ENCODE peak calls at places on chromosomes 6 and 20, in ten cellular contexts. L is CD8-positive, alpha-beta T cell; I is suprapubic skin; W is fibroblast of lung; G is iPS DF 6.9; M is WERI-Rb-1; F is ovary; D is heart right ventricle; Z is IMR-90; K is psoas muscle. E is an unnamed sample.
A peak's percentile ranks its signal among the peaks of the same experiment; 100 is the strongest.

GRCh38 chr6:22821664-22822320 is 252.4 kb downstream of the HDGFL1 start:
- DNase-seq in W (peak; percentile 58), G (no peak), K (no peak), Z (peak; percentile 61), D (no peak), M (no peak), I (no peak), L (no peak), F (no peak), E (no peak)

GRCh38 chr20:9241721-9242427 is 173.0 kb downstream of the PLCB4 start:
- DNase-seq in K (no peak), Z (peak; percentile 45), F (no peak), G (no peak), W (peak; percentile 78), I (no peak), L (no peak), M (no peak), D (no peak), E (no peak)

GRCh38 chr20:59820204-59821041 is 113.0 kb downstream of the SYCP2 start:
- DNase-seq in Z (no peak), F (no peak), M (no peak), L (no peak), W (no peak), K (no peak), G (no peak), I (peak; percentile 75), D (peak; percentile 44), E (no peak)

GRCh38 chr20:2771631-2772080 is 28.8 kb downstream of the CPXM1 start:
- DNase-seq in D (no peak), Z (peak; percentile 18), K (no peak), G (no peak), M (no peak), F (no peak), W (peak; percentile 9), I (no peak), L (no peak), E (peak; percentile 34)

GRCh38 chr6:36788768-36789167 is 50.5 kb downstream of the CPNE5 start:
- DNase-seq in Z (peak; percentile 11), L (no peak), K (no peak), I (no peak), F (no peak), M (no peak), D (no peak), W (peak; percentile 40), G (no peak), E (no peak)

GRCh38 chr6:25302156-25302555 is 23.0 kb downstream of the CARMIL1 start:
- DNase-seq in F (no peak), Z (no peak), I (no peak), M (no peak), K (no peak), D (no peak), G (no peak), L (no peak), W (no peak), E (no peak)

GRCh38 chr6:127547909-127548649 is 28.9 kb upstream of the C6orf58 start:
- DNase-seq in W (no peak), Z (peak; percentile 17), F (no peak), I (no peak), D (no peak), M (no peak), G (no peak), K (no peak), L (no peak), E (no peak)

GRCh38 chr6:74068945-74069570 is 373.1 kb downstream of the CD109 start:
- DNase-seq in D (no peak), M (no peak), W (peak; percentile 65), I (no peak), L (no peak), Z (peak; percentile 93), F (no peak), G (no peak), K (peak; percentile 11), E (no peak)

GRCh38 chr6:142700676-142701185 is 244.2 kb downstream of the HIVEP2 start:
- DNase-seq in D (no peak), G (no peak), I (no peak), W (no peak), K (no peak), L (no peak), F (no peak), M (no peak), Z (no peak), E (no peak)

GRCh38 chr6:164731539-164731938 is 577.9 kb downstream of the C6orf118 start:
- DNase-seq in Z (no peak), I (no peak), D (no peak), L (no peak), F (no peak), W (no peak), M (no peak), G (no peak), K (no peak), E (no peak)

GRCh38 chr6:39050453-39051112 is 2.0 kb downstream of the GLP1R start:
- DNase-seq in D (no peak), L (no peak), M (no peak), Z (no peak), W (no peak), F (no peak), I (no peak), G (no peak), K (no peak), E (no peak)

GRCh38 chr20:59207742-59208357 is 44.2 kb downstream of the ZNF831 start:
- DNase-seq in F (no peak), I (no peak), G (peak; percentile 68), Z (no peak), K (no peak), M (peak; percentile 89), W (no peak), D (peak; percentile 61), L (peak; percentile 87), E (no peak)

DNA sequence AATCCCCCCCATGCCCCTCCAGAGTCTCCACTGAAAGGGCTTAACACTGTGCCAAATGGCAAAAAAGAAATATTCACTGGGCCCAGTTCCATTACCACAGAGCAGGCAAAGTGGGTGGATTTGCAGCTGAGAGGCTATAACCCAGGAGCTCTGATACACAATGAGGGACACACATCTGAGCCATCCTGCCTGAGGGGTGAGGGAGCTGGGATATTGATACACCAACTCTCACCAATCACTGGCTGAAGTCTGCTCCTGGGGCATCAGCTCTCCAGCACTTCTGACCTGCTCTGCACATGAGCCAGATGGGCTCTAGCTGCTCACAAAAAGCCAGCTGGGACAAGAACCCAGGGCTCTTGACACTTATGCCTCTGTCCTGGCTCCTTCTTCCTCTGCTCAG is 4.9 kb downstream of the BPIFB1 start:
- DNase-seq in K (no peak), Z (no peak), D (no peak), G (no peak), L (no peak), M (no peak), I (no peak), W (no peak), F (no peak), E (no peak)
- H3K27me3 ChIP-seq in K (no peaks in the 10 kb centered on the region), Z (peaks cover 32% of the 10 kb centered on the region), D (no peaks in the 10 kb centered on the region), G (no peaks in the 10 kb centered on the region), L (no peaks in the 10 kb centered on the region), M (no peaks in the 10 kb centered on the region), I (peaks cover 56% of the 10 kb centered on the region), W (peaks cover 4% of the 10 kb centered on the region), F (no peaks in the 10 kb centered on the region), E (no peaks in the 10 kb centered on the region)

GRCh38 chr20:62622178-62622876 is 20.0 kb upstream of the SLCO4A1 start:
- DNase-seq in G (no peak), M (no peak), L (no peak), Z (no peak), K (no peak), D (no peak), F (no peak), I (no peak), W (no peak), E (no peak)

GRCh38 chr20:62624719-62625455 is 17.4 kb upstream of the SLCO4A1 start:
- DNase-seq in M (no peak), Z (no peak), L (no peak), G (no peak), W (no peak), I (no peak), K (no peak), F (peak; percentile 56), D (no peak), E (peak; percentile 60)

GRCh38 chr20:62622877-62623487 is 19.3 kb upstream of the SLCO4A1 start:
- DNase-seq in W (no peak), K (no peak), I (no peak), L (no peak), D (no peak), G (no peak), Z (no peak), F (no peak), M (no peak), E (peak; percentile 55)

GRCh38 chr20:62624325-62624690 is 18.0 kb upstream of the SLCO4A1 start:
- DNase-seq in W (no peak), K (no peak), M (peak; percentile 43), G (no peak), I (no peak), L (no peak), D (no peak), F (no peak), Z (no peak), E (peak; percentile 65)

DNA sequence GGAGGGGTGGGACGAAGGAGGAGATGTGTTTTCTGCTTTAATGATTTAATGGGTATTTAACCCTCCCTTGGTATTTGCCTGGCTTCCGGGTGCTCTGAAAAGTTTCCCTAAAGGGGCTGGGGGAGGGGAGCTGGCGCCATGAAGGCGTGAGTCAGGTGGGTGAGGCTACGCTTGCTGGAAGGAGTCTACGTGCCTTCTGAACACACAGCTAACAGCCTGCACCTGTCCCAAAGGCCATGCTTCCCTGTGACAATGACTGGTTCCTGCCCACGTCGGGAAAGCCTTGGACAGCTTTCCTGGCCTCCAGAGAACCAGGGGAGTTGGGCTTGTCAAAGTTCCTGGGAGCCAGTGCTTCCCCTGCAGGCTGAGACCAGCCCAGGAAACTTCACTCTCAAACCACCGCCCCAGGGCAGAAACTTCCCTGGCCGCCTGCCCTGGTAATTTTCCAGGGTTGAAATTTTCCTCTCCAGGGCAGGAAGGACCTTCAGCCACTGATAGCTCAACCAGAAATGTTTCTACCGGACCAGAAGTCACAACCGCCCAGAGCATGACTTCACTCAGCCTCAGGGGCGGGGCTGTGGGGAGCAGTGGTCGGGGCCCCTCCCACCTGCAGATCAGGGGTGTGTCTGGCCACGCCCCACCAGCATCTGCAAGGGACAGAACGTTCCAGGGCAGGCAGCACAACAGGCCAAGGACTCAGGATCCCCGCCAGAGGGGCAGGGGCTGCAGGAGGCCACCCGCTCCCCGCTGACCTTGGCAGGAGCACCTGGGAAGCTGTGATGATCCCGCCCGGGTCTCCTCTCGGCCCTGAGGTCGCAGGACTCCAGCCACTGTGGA is 18.6 kb upstream of the SLCO4A1 start:
- DNase-seq in L (peak; percentile 86), I (peak; percentile 97), K (peak; percentile 94), M (peak; percentile 90), Z (peak; percentile 68), D (peak; percentile 94), F (peak; percentile 96), W (peak; percentile 80), G (no peak), E (peak; percentile 91)
- H3K27ac ChIP-seq in L (no peak overlapping the region), I (peak overlapping the region; percentile 92), K (peak overlapping the region; percentile 68), M (peak overlapping the region; percentile 43), Z (no peak overlapping the region), D (peak overlapping the region; percentile 95), F (peak overlapping the region; percentile 91), W (peak overlapping the region; percentile 51), G (no peak overlapping the region), E (peak overlapping the region; percentile 89)

GRCh38 chr6:149960488-149960887 is 3.3 kb upstream of the ULBP1 start:
- DNase-seq in K (no peak), G (no peak), M (no peak), W (no peak), F (no peak), D (no peak), I (no peak), Z (no peak), L (no peak), E (no peak)
- H3K27me3 ChIP-seq in K (no peaks in the 10 kb centered on the region), G (peaks cover 57% of the 10 kb centered on the region), M (peaks cover 52% of the 10 kb centered on the region), W (peaks cover 30% of the 10 kb centered on the region), F (no peaks in the 10 kb centered on the region), D (peaks cover 16% of the 10 kb centered on the region), I (peaks cover 96% of the 10 kb centered on the region), Z (peaks cover 46% of the 10 kb centered on the region), L (peaks cover 49% of the 10 kb centered on the region), E (peaks cover 10% of the 10 kb centered on the region)

GRCh38 chr20:48056218-48056617 is 270.9 kb upstream of the SULF2 start:
- DNase-seq in K (no peak), G (no peak), I (no peak), F (no peak), M (no peak), L (no peak), Z (no peak), D (no peak), W (no peak), E (no peak)
- H3K27ac ChIP-seq in K (no peak overlapping the region), G (no peak overlapping the region), I (no peak overlapping the region), F (no peak overlapping the region), M (no peak overlapping the region), L (no peak overlapping the region), Z (no peak overlapping the region), D (no peak overlapping the region), W (no peak overlapping the region), E (no peak overlapping the region)